ENCODE peak calls at places on chromosomes 3 and 15, in five cellular contexts. T is heart left ventricle, R is sigmoid colon, F is Peyer's patch, E is neural progenitor cell. K is an unnamed sample. For H3K9me3, the result is how much of the 10 kb centered on the place peaks cover.

GRCh38 chr15:67026171-67026967 is 39.0 kb upstream of the SMAD3 start:
- DNase-seq in E (no peak), T (no peak), F (no peak), R (peak), K (no peak)

GRCh38 chr3:123081718-123082369 is 15.0 kb downstream of the PDIA5 start:
- DNase-seq in E (no peak), F (no peak), T (no peak), R (no peak), K (no peak)

GRCh38 chr3:96266395-96267187 is 547.8 kb upstream of the EPHA6 start:
- DNase-seq in E (no peak), R (no peak), T (no peak), F (no peak), K (no peak)

GRCh38 chr3:19149388-19149787 is 1.1 kb downstream of the KCNH8 start:
- DNase-seq in R (no peak), F (no peak), E (peak), T (no peak), K (peak)

GRCh38 chr3:173977747-173978146 is 580.2 kb downstream of the NLGN1 start:
- DNase-seq in R (no peak), E (no peak), T (no peak), F (no peak), K (no peak)

GRCh38 chr15:60385620-60386552 is 11.9 kb downstream of the ANXA2 start:
- DNase-seq in F (no peak), T (no peak), R (no peak), E (no peak), K (no peak)

GRCh38 chr3:101253429-101253828 is 66.9 kb downstream of the IMPG2 start:
- DNase-seq in E (no peak), R (no peak), T (no peak), F (no peak), K (no peak)

GRCh38 chr15:63338170-63338569 is 43.5 kb downstream of the CA12 start:
- DNase-seq in T (no peak), E (no peak), R (no peak), F (no peak), K (no peak)

GRCh38 chr15:68450192-68450591 is 18.2 kb upstream of the ITGA11 start:
- DNase-seq in E (no peak), F (no peak), T (no peak), R (no peak), K (no peak)

GRCh38 chr15:39061952-39062464 is 497.4 kb upstream of the RASGRP1 start:
- DNase-seq in F (no peak), E (no peak), R (no peak), T (no peak), K (no peak)

GRCh38 chr3:164233951-164234350 is 844.3 kb downstream of the SI start:
- DNase-seq in R (no peak), T (no peak), E (no peak), F (no peak), K (no peak)

GRCh38 chr3:195925746-195926145 is 17.4 kb upstream of the TNK2 start:
- DNase-seq in F (no peak), R (no peak), T (no peak), E (no peak), K (no peak)

GRCh38 chr15:77981281-77982126 is 96.0 kb downstream of the TBC1D2B start:
- DNase-seq in T (no peak), E (no peak), F (no peak), R (peak), K (no peak)

GRCh38 chr15:80480909-80481308 is 76.7 kb downstream of the ARNT2 start:
- DNase-seq in F (no peak), T (peak), E (no peak), R (peak), K (no peak)

GRCh38 chr3:195768831-195769303 is 42.9 kb downstream of the MUC4 start:
- DNase-seq in F (no peak), T (no peak), E (no peak), R (no peak), K (no peak)

GRCh38 chr15:45395956-45396355 is 17.6 kb upstream of the GATM start:
- DNase-seq in E (no peak), R (no peak), T (no peak), F (no peak), K (no peak)

GRCh38 chr3:159796744-159797143 is 191.9 kb upstream of the IL12A start:
- DNase-seq in E (no peak), F (no peak), T (no peak), R (no peak), K (no peak)

GRCh38 chr3:171282041-171282440 is 178.2 kb downstream of the TNIK start:
- DNase-seq in R (no peak), T (no peak), F (no peak), E (no peak), K (no peak)

GRCh38 chr3:12891985-12892839 is 50.8 kb upstream of the RPL32 start:
- DNase-seq in T (no peak), F (peak), E (peak), R (no peak), K (peak)

GRCh38 chr3:135907422-135908165 is 57.9 kb upstream of the PPP2R3A start:
- DNase-seq in R (no peak), E (no peak), F (no peak), T (no peak), K (no peak)

GRCh38 chr15:85499498-85499897 is 119.1 kb downstream of the AKAP13 start:
- DNase-seq in E (no peak), R (no peak), T (no peak), F (no peak), K (no peak)

GRCh38 chr15:45473068-45473467 is 49.5 kb downstream of the SLC30A4 start:
- DNase-seq in R (no peak), F (no peak), E (no peak), T (no peak), K (no peak)

GRCh38 chr15:67917037-67917436 is 77.2 kb upstream of the RNU6-1 start:
- DNase-seq in E (peak), T (peak), F (no peak), R (peak), K (no peak)

GRCh38 chr3:11544413-11545181 is 99.1 kb downstream of the VGLL4 start:
- DNase-seq in T (peak), F (no peak), R (peak), E (peak), K (no peak)
- H3K27ac ChIP-seq in T (peak), F (peak), R (no peak), E (no peak), K (no peak)

GRCh38 chr15:25242957-25243799 is 195.6 kb downstream of the UBE3A start:
- DNase-seq in E (no peak), T (peak), R (peak), F (no peak), K (no peak)
- H3K9me3 ChIP-seq in E (under half), T (under half), R (under half), F (under half), K (under half)

DNA sequence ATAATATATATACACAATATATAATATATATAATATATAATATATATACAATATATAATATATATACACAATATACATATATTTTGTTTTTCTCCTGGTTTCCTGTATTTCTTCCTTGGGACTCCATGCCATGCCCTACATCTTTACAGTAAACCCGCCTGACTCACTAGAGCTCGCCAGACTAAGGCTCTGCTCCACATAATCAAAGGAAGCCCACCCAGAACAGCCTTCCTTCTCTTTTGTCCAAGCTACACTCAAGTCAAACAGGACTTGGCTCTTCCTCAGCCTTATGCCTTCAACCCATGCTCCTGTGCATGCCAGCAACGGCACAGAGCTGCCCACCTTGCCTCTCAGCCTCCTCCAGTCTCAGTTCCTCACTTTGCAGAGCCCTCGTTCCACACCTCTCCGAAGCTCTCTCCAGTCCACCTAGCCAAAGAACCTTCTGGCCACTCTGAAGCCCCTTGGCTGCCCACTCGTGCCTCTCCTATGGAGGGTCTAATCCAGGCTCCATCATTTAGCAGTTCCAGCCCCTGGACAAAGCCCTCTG is 109.1 kb downstream of the RFTN1 start:
- DNase-seq in R (no peak), F (no peak), E (peak), T (no peak), K (no peak)
- H3K27ac ChIP-seq in R (no peak), F (no peak), E (no peak), T (no peak), K (no peak)

GRCh38 chr15:93459396-93459795 is 370.4 kb upstream of the RGMA start:
- DNase-seq in F (no peak), R (no peak), E (no peak), T (no peak), K (no peak)

GRCh38 chr15:93462690-93463089 is 373.7 kb upstream of the RGMA start:
- DNase-seq in E (no peak), F (no peak), R (no peak), T (no peak), K (no peak)

GRCh38 chr15:93460717-93461116 is 371.7 kb upstream of the RGMA start:
- DNase-seq in T (no peak), R (no peak), E (no peak), F (no peak), K (no peak)

GRCh38 chr15:93454788-93455187 is 365.8 kb upstream of the RGMA start:
- DNase-seq in T (no peak), F (no peak), R (no peak), E (no peak), K (no peak)

GRCh38 chr15:93458567-93458966 is 369.6 kb upstream of the RGMA start:
- DNase-seq in T (no peak), F (no peak), R (no peak), E (no peak), K (no peak)
- H3K9me3 ChIP-seq in T (under half), F (under half), R (under half), E (under half), K (under half)

GRCh38 chr15:49847436-49847835 is 226.6 kb downstream of the DTWD1 start:
- DNase-seq in T (no peak), R (no peak), E (no peak), F (no peak), K (no peak)
- H3K27ac ChIP-seq in T (peak), R (peak), E (no peak), F (no peak), K (no peak)